ENCODE peak calls at places on chromosomes 2 and 18, in seven cellular contexts. E, J, W, O, N, L and F are unnamed samples.
A peak's percentile ranks its signal among the peaks of the same experiment; 100 is the strongest.

GRCh38 chr2:113266431-113266830 is 12.3 kb downstream of the PAX8 start:
- DNase-seq in L (no peak), E (no peak), O (no peak), N (no peak), J (no peak), W (no peak), F (no peak)

GRCh38 chr18:70671889-70672551 is 383.2 kb downstream of the SOCS6 start:
- DNase-seq in E (no peak), J (no peak), W (no peak), N (no peak), L (no peak), O (no peak), F (no peak)

GRCh38 chr2:216620806-216621205 is 12.4 kb upstream of the IGFBP2 start:
- DNase-seq in O (no peak), N (no peak), E (no peak), J (no peak), W (peak; percentile 39), L (no peak), F (no peak)

GRCh38 chr2:109256921-109257320 is 127.9 kb downstream of the SH3RF3 start:
- DNase-seq in E (no peak), O (no peak), L (no peak), J (peak; percentile 10), N (no peak), W (peak; percentile 54), F (peak; percentile 53)

GRCh38 chr2:219661197-219661954 is 33.9 kb downstream of the SLC4A3 start:
- DNase-seq in O (no peak), W (peak; percentile 45), E (peak; percentile 83), N (no peak), L (peak; percentile 60), J (no peak), F (no peak)

GRCh38 chr2:239438368-239438767 is 37.5 kb upstream of the HDAC4 start:
- DNase-seq in L (no peak), N (no peak), W (no peak), J (no peak), O (no peak), E (no peak), F (no peak)

GRCh38 chr18:59056706-59057492 is 82.8 kb upstream of the SEC11C start:
- DNase-seq in J (peak; percentile 83), E (peak; percentile 86), N (peak; percentile 46), L (peak; percentile 85), O (peak; percentile 71), W (peak; percentile 68), F (peak; percentile 69)

GRCh38 chr2:191189112-191189635 is 38.4 kb upstream of the STAT4 start:
- DNase-seq in L (no peak), N (no peak), E (no peak), J (no peak), W (no peak), O (no peak), F (no peak)

GRCh38 chr18:12837747-12838146 is 46.3 kb downstream of the PTPN2 start:
- DNase-seq in L (no peak), O (no peak), N (no peak), E (no peak), W (peak; percentile 47), J (no peak), F (peak; percentile 56)

GRCh38 chr2:112644933-112645395 is 775 bp upstream of the SLC20A1 start:
- DNase-seq in N (no peak), L (no peak), E (peak; percentile 75), O (peak; percentile 26), J (no peak), W (peak; percentile 56), F (no peak)

GRCh38 chr2:121095257-121096080 is 189.5 kb downstream of the TFCP2L1 start:
- DNase-seq in O (no peak), N (no peak), L (peak; percentile 87), J (peak; percentile 90), W (peak; percentile 67), E (peak; percentile 51), F (peak; percentile 62)

GRCh38 chr2:48278590-48278989 is 251.4 kb upstream of the STON1 start:
- DNase-seq in O (no peak), N (no peak), W (no peak), E (peak; percentile 60), J (no peak), L (peak; percentile 21), F (no peak)

GRCh38 chr18:35904389-35905037 is 68.0 kb upstream of the RMP24 start:
- DNase-seq in N (no peak), E (no peak), L (no peak), J (no peak), O (no peak), W (no peak), F (no peak)

GRCh38 chr2:97742381-97742847 is 29.0 kb downstream of the ZAP70 start:
- DNase-seq in J (no peak), N (no peak), W (no peak), O (no peak), E (no peak), L (no peak), F (no peak)

GRCh38 chr2:183089192-183089851 is 10.8 kb downstream of the DUSP19 start:
- DNase-seq in N (no peak), J (no peak), W (no peak), E (no peak), O (no peak), L (no peak), F (no peak)

GRCh38 chr2:89842180-89842908 is 1150.9 kb downstream of the RPIA start:
- DNase-seq in E (no peak), L (no peak), N (no peak), J (no peak), O (no peak), W (no peak), F (no peak)

GRCh38 chr2:37349376-37349775 is 4.9 kb downstream of the QPCT start:
- DNase-seq in J (no peak), L (peak; percentile 83), W (no peak), N (no peak), O (no peak), E (peak; percentile 58), F (peak; percentile 65)

GRCh38 chr2:204731996-204732395 is 186.7 kb downstream of the PARD3B start:
- DNase-seq in N (no peak), E (no peak), L (no peak), J (no peak), O (no peak), W (peak; percentile 70), F (peak; percentile 51)

GRCh38 chr2:115910270-115910669 is 1467.8 kb downstream of the DPP10 start:
- DNase-seq in J (peak; percentile 30), E (peak; percentile 9), N (no peak), O (no peak), W (no peak), L (peak; percentile 54), F (peak; percentile 22)

GRCh38 chr2:140506606-140507005 is 1624.2 kb downstream of the LRP1B start:
- DNase-seq in O (no peak), E (no peak), N (no peak), W (peak; percentile 60), L (peak; percentile 8), J (no peak), F (peak; percentile 87)

GRCh38 chr2:222038086-222038802 is 260.6 kb downstream of the PAX3 start:
- DNase-seq in O (no peak), L (peak; percentile 25), E (peak; percentile 50), N (no peak), W (peak; percentile 13), J (no peak), F (peak; percentile 24)

GRCh38 chr18:72867721-72868665 is at the start of gene NETO1:
- DNase-seq in O (peak; percentile 49), N (no peak), J (peak; percentile 71), E (no peak), L (peak; percentile 75), W (no peak), F (peak; percentile 10)

GRCh38 chr2:176178807-176179271 is 9.6 kb upstream of the HOXD1 start:
- DNase-seq in E (no peak), W (no peak), N (no peak), L (no peak), O (no peak), J (no peak), F (no peak)

GRCh38 chr2:96427917-96428316 is 77.2 kb downstream of the NEURL3 start:
- DNase-seq in J (no peak), L (peak; percentile 57), W (peak; percentile 70), E (peak; percentile 90), N (no peak), O (no peak), F (peak; percentile 57)

GRCh38 chr2:206160124-206160806 is 570 bp downstream of the EEF1B2 start:
- DNase-seq in W (peak; percentile 38), N (no peak), E (peak; percentile 23), O (no peak), L (no peak), J (no peak), F (no peak)

GRCh38 chr2:235230809-235231601 is 262.8 kb upstream of the AGAP1 start:
- DNase-seq in J (no peak), O (no peak), W (no peak), L (no peak), N (no peak), E (no peak), F (peak; percentile 17)
- H3K9ac ChIP-seq in J (no peak overlapping the region), O (no peak overlapping the region), W (no peak overlapping the region), L (no peak overlapping the region), N (no peak overlapping the region), E (no peak overlapping the region), F (peak overlapping the region; percentile 29)

GRCh38 chr2:20403693-20404381 is 43.0 kb upstream of the RHOB start:
- DNase-seq in O (no peak), W (no peak), L (no peak), E (no peak), J (peak; percentile 4), N (no peak), F (no peak)

GRCh38 chr2:20409039-20409438 is 37.8 kb upstream of the RHOB start:
- DNase-seq in N (no peak), L (no peak), J (no peak), O (no peak), W (no peak), E (no peak), F (no peak)

GRCh38 chr2:20401495-20401855 is 45.4 kb upstream of the RHOB start:
- DNase-seq in L (no peak), N (no peak), W (no peak), O (no peak), E (no peak), J (no peak), F (no peak)

GRCh38 chr2:20400787-20401494 is 45.9 kb upstream of the RHOB start:
- DNase-seq in N (no peak), O (no peak), L (no peak), J (no peak), W (peak; percentile 32), E (no peak), F (no peak)

DNA sequence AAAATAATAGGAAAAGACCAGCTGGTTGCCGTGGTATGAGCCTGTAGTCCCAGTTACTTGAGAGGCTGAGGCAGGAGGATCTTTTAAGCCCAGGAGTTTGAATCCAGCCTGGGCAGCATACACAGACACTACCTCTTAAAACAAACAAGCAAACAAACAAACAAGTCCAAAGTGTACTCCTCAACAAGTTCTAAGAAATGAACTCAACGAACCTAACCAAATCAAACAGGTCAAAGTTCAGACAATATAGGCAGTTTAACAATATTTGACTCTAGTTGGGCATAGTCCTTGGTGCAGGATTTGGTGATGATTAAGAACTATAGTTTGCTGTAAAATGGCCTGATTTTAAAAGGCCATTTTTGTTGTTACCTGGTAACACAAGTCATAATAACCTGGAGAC is 41.9 kb upstream of the RHOB start:
- DNase-seq in N (no peak), J (no peak), E (no peak), L (no peak), O (no peak), W (no peak), F (no peak)
- H4K8ac ChIP-seq in N (no peak overlapping the region), J (no peak overlapping the region), E (no peak overlapping the region), L (no peak overlapping the region), O (no peak overlapping the region), W (no peak overlapping the region), F (no peak overlapping the region)

GRCh38 chr2:177537241-177537640 is 144.7 kb downstream of the AGPS start:
- DNase-seq in O (no peak), N (no peak), J (no peak), E (no peak), W (no peak), L (no peak), F (no peak)
- H3K9ac ChIP-seq in O (no peak overlapping the region), N (no peak overlapping the region), J (no peak overlapping the region), E (no peak overlapping the region), W (no peak overlapping the region), L (no peak overlapping the region), F (no peak overlapping the region)

GRCh38 chr2:567865-568638 is 109.2 kb downstream of the TMEM18 start:
- DNase-seq in N (no peak), E (peak; percentile 74), O (no peak), J (no peak), L (no peak), W (no peak), F (no peak)
- H4K8ac ChIP-seq in N (no peak overlapping the region), E (no peak overlapping the region), O (no peak overlapping the region), J (no peak overlapping the region), L (no peak overlapping the region), W (no peak overlapping the region), F (no peak overlapping the region)